ENCODE peak calls at places on chromosomes 5 and 9, in seven cellular contexts. One of them, this sample, is unnamed.
A peak's percentile ranks its signal among the peaks of the same experiment; 100 is the strongest.

GRCh38 chr5:2024986-2025721 is 142.4 kb upstream of the IRX4 start:
- DNase-seq in ovary: no peak
- DNase-seq in B cell: no peak
- DNase-seq in naive B cell: no peak
- DNase-seq in CD4-positive, CD25-positive, alpha-beta regulatory T cell: no peak
- DNase-seq in NCI-H82: no peak
- DNase-seq in heart right ventricle: no peak
- DNase-seq in this sample: no peak

GRCh38 chr5:65871182-65871581 is 55.2 kb upstream of the ERBIN start:
- DNase-seq in ovary: no peak
- DNase-seq in B cell: no peak
- DNase-seq in naive B cell: no peak
- DNase-seq in CD4-positive, CD25-positive, alpha-beta regulatory T cell: no peak
- DNase-seq in NCI-H82: no peak
- DNase-seq in heart right ventricle: no peak
- DNase-seq in this sample: no peak

GRCh38 chr5:128015478-128015877 is 68.1 kb upstream of the SLC12A2 start:
- DNase-seq in ovary: no peak
- DNase-seq in B cell: no peak
- DNase-seq in naive B cell: no peak
- DNase-seq in CD4-positive, CD25-positive, alpha-beta regulatory T cell: no peak
- DNase-seq in NCI-H82: no peak
- DNase-seq in heart right ventricle: no peak
- DNase-seq in this sample: no peak

GRCh38 chr5:93017854-93018253 is 563.2 kb downstream of the NR2F1-AS1 start:
- DNase-seq in ovary: no peak
- DNase-seq in B cell: no peak
- DNase-seq in naive B cell: no peak
- DNase-seq in CD4-positive, CD25-positive, alpha-beta regulatory T cell: no peak
- DNase-seq in NCI-H82: no peak
- DNase-seq in heart right ventricle: no peak
- DNase-seq in this sample: no peak

GRCh38 chr9:88539246-88539645 is 4.3 kb downstream of the NXNL2 start:
- DNase-seq in ovary: no peak
- DNase-seq in B cell: no peak
- DNase-seq in naive B cell: no peak
- DNase-seq in CD4-positive, CD25-positive, alpha-beta regulatory T cell: no peak
- DNase-seq in NCI-H82: no peak
- DNase-seq in heart right ventricle: no peak
- DNase-seq in this sample: no peak

GRCh38 chr5:132662925-132663770 is 5.2 kb downstream of the IL13 start:
- DNase-seq in ovary: no peak
- DNase-seq in B cell: no peak
- DNase-seq in naive B cell: no peak
- DNase-seq in CD4-positive, CD25-positive, alpha-beta regulatory T cell: no peak
- DNase-seq in NCI-H82: no peak
- DNase-seq in heart right ventricle: no peak
- DNase-seq in this sample: no peak

GRCh38 chr9:73824671-73825070 is 672.5 kb upstream of the RORB start:
- DNase-seq in ovary: no peak
- DNase-seq in B cell: no peak
- DNase-seq in naive B cell: no peak
- DNase-seq in CD4-positive, CD25-positive, alpha-beta regulatory T cell: no peak
- DNase-seq in NCI-H82: no peak
- DNase-seq in heart right ventricle: no peak
- DNase-seq in this sample: no peak

GRCh38 chr5:6117212-6117611 is 261.1 kb downstream of the MED10 start:
- DNase-seq in ovary: no peak
- DNase-seq in B cell: no peak
- DNase-seq in naive B cell: no peak
- DNase-seq in CD4-positive, CD25-positive, alpha-beta regulatory T cell: no peak
- DNase-seq in NCI-H82: no peak
- DNase-seq in heart right ventricle: no peak
- DNase-seq in this sample: no peak

GRCh38 chr9:108259917-108260675 is 595.7 kb downstream of the ACTL7B start:
- DNase-seq in ovary: no peak
- DNase-seq in B cell: no peak
- DNase-seq in naive B cell: no peak
- DNase-seq in CD4-positive, CD25-positive, alpha-beta regulatory T cell: no peak
- DNase-seq in NCI-H82: no peak
- DNase-seq in heart right ventricle: no peak
- DNase-seq in this sample: no peak

GRCh38 chr9:127805620-127806019 is 2.9 kb downstream of the FPGS start:
- DNase-seq in ovary: peak; percentile 56
- DNase-seq in B cell: peak; percentile 62
- DNase-seq in naive B cell: no peak
- DNase-seq in CD4-positive, CD25-positive, alpha-beta regulatory T cell: no peak
- DNase-seq in NCI-H82: peak; percentile 73
- DNase-seq in heart right ventricle: no peak
- DNase-seq in this sample: no peak

GRCh38 chr9:109475526-109475925 is 22.6 kb downstream of the PTPN3 start:
- DNase-seq in ovary: no peak
- DNase-seq in B cell: no peak
- DNase-seq in naive B cell: no peak
- DNase-seq in CD4-positive, CD25-positive, alpha-beta regulatory T cell: no peak
- DNase-seq in NCI-H82: no peak
- DNase-seq in heart right ventricle: no peak
- DNase-seq in this sample: no peak

GRCh38 chr5:67291671-67292070 is 95.1 kb upstream of the CD180 start:
- DNase-seq in ovary: no peak
- DNase-seq in B cell: no peak
- DNase-seq in naive B cell: no peak
- DNase-seq in CD4-positive, CD25-positive, alpha-beta regulatory T cell: no peak
- DNase-seq in NCI-H82: no peak
- DNase-seq in heart right ventricle: no peak
- DNase-seq in this sample: no peak

GRCh38 chr9:91177081-91177480 is 184.6 kb downstream of the AUH start:
- DNase-seq in ovary: no peak
- DNase-seq in B cell: no peak
- DNase-seq in naive B cell: no peak
- DNase-seq in CD4-positive, CD25-positive, alpha-beta regulatory T cell: no peak
- DNase-seq in NCI-H82: no peak
- DNase-seq in heart right ventricle: no peak
- DNase-seq in this sample: no peak

This sample was measured in naive thymus-derived CD4-positive, alpha-beta T cell.